ENCODE peak calls at places on chromosomes 6 and 20, in five cellular contexts. W, X, L, U and Z are unnamed samples.

GRCh38 chr6:52725530-52726192 is 37.6 kb downstream of the GSTA2 start:
- DNase-seq in X (peak), W (peak), U (no peak), L (no peak), Z (no peak)

GRCh38 chr6:148885154-148885870 is 138.5 kb downstream of the UST start:
- DNase-seq in U (no peak), L (no peak), W (peak), X (no peak), Z (peak)

GRCh38 chr20:49569403-49570115 is 1.6 kb upstream of the PTGIS start:
- DNase-seq in W (no peak), L (no peak), X (no peak), U (no peak), Z (no peak)

GRCh38 chr6:165486183-165487137 is 176.6 kb downstream of the PDE10A start:
- DNase-seq in U (no peak), L (no peak), X (no peak), W (no peak), Z (no peak)

GRCh38 chr6:49457771-49458170 is 5.3 kb downstream of the MMUT start:
- DNase-seq in U (no peak), X (no peak), W (peak), L (no peak), Z (no peak)

GRCh38 chr20:2032168-2032567 is 38.3 kb upstream of the PDYN start:
- DNase-seq in U (no peak), L (no peak), W (no peak), X (no peak), Z (no peak)

GRCh38 chr6:24935753-24936152 is at the start of gene RIPOR2:
- DNase-seq in U (no peak), L (peak), W (no peak), X (no peak), Z (no peak)

GRCh38 chr6:74431873-74432272 is 735.9 kb downstream of the CD109 start:
- DNase-seq in X (no peak), L (no peak), W (no peak), U (no peak), Z (no peak)

GRCh38 chr20:43752561-43753301 is 25.9 kb upstream of the GTSF1L start:
- DNase-seq in W (peak), U (peak), L (no peak), X (no peak), Z (peak)

GRCh38 chr20:46195264-46196038 is 77.3 kb downstream of the CD40 start:
- DNase-seq in W (no peak), X (no peak), L (no peak), U (no peak), Z (no peak)

GRCh38 chr6:158184598-158184997 is 16.4 kb downstream of the GTF2H5 start:
- DNase-seq in W (no peak), U (no peak), L (no peak), X (no peak), Z (no peak)

GRCh38 chr6:165584541-165584940 is 78.5 kb downstream of the PDE10A start:
- DNase-seq in L (no peak), W (no peak), X (no peak), U (no peak), Z (no peak)

GRCh38 chr6:50145125-50145524 is 95.4 kb upstream of the DEFB112 start:
- DNase-seq in U (no peak), L (no peak), X (peak), W (no peak), Z (peak)

GRCh38 chr6:142885182-142885867 is 59.7 kb downstream of the HIVEP2 start:
- DNase-seq in L (peak), X (no peak), U (no peak), W (peak), Z (peak)

GRCh38 chr6:140857734-140858380 is 1274.9 kb upstream of the GJE1 start:
- DNase-seq in W (peak), L (no peak), X (no peak), U (no peak), Z (peak)

GRCh38 chr6:3036861-3037469 is 31.3 kb upstream of the RIPK1 start:
- DNase-seq in W (no peak), X (no peak), U (no peak), L (no peak), Z (no peak)

GRCh38 chr6:131995924-131996323 is 44.8 kb upstream of the CCN2 start:
- DNase-seq in X (no peak), W (peak), U (no peak), L (no peak), Z (no peak)

GRCh38 chr20:25484224-25484846 is 76.9 kb downstream of the GINS1 start:
- DNase-seq in X (no peak), U (no peak), W (peak), L (no peak), Z (no peak)

GRCh38 chr20:16243470-16243869 is 329.8 kb downstream of the KIF16B start:
- DNase-seq in U (no peak), W (no peak), X (peak), L (no peak), Z (peak)

GRCh38 chr20:8265588-8265987 is 133.5 kb downstream of the PLCB1 start:
- DNase-seq in W (no peak), L (no peak), U (no peak), X (no peak), Z (no peak)